ENCODE peak calls at places on chromosomes 12 and 14, in seven cellular contexts. B is adipocyte, M is tibial artery, N is SK-N-SH, Y is neural progenitor cell, I is uterus, T is ovary. Q is an unnamed sample. For H3K36me3, the result is how much of the 10 kb centered on the place peaks cover.

GRCh38 chr12:124698211-124698997 is 131.0 kb upstream of the NCOR2 start:
- DNase-seq in T (no peak), Y (no peak), N (no peak), B (peak), I (no peak), M (no peak), Q (no peak)

GRCh38 chr12:2795291-2796186 is 769 bp downstream of the FKBP4 start:
- DNase-seq in T (peak), B (peak), M (peak), Y (peak), N (peak), I (peak), Q (peak)

GRCh38 chr12:27554421-27555186 is 30.6 kb downstream of the PPFIBP1 start:
- DNase-seq in N (no peak), Y (no peak), B (no peak), M (peak), T (peak), I (peak), Q (no peak)

GRCh38 chr12:57465030-57465746 is 5.6 kb downstream of the GLI1 start:
- DNase-seq in T (no peak), M (no peak), I (no peak), N (no peak), Y (no peak), B (no peak), Q (no peak)

GRCh38 chr14:89284368-89285058 is 132.5 kb downstream of the FOXN3 start:
- DNase-seq in B (peak), N (no peak), T (no peak), M (no peak), Y (no peak), I (no peak), Q (no peak)

GRCh38 chr14:75257241-75257640 is 21.4 kb upstream of the FOS start:
- DNase-seq in T (no peak), B (no peak), N (no peak), I (no peak), M (no peak), Y (no peak), Q (no peak)

GRCh38 chr12:61504396-61505115 is 755.6 kb upstream of the USP15 start:
- DNase-seq in M (no peak), Y (no peak), N (no peak), T (no peak), I (no peak), B (no peak), Q (no peak)

GRCh38 chr12:62758216-62758615 is 176.7 kb downstream of the PPM1H start:
- DNase-seq in T (no peak), I (no peak), B (peak), Y (no peak), M (no peak), N (no peak), Q (no peak)

GRCh38 chr14:94043111-94043755 is 17.1 kb downstream of the OTUB2 start:
- DNase-seq in Y (no peak), M (no peak), B (no peak), N (no peak), I (no peak), T (no peak), Q (no peak)

GRCh38 chr14:88518592-88519512 is 36.0 kb downstream of the PTPN21 start:
- DNase-seq in M (no peak), I (no peak), T (no peak), Y (no peak), B (peak), N (no peak), Q (no peak)

GRCh38 chr14:72457641-72458040 is 436.3 kb downstream of the DPF3 start:
- DNase-seq in T (no peak), Y (no peak), M (no peak), N (no peak), B (peak), I (no peak), Q (no peak)

GRCh38 chr12:4705824-4706223 is 14.4 kb upstream of the GALNT8 start:
- DNase-seq in I (no peak), B (no peak), N (no peak), M (no peak), Y (no peak), T (no peak), Q (no peak)

GRCh38 chr12:12901158-12901791 is 9.9 kb downstream of the GPRC5A start:
- DNase-seq in I (peak), M (peak), N (no peak), Y (peak), B (peak), T (peak), Q (no peak)

GRCh38 chr14:95046711-95047681 is 110.3 kb downstream of the DICER1 start:
- DNase-seq in B (peak), Y (no peak), I (peak), T (no peak), M (no peak), N (no peak), Q (no peak)

GRCh38 chr12:64389154-64389553 is 1.4 kb downstream of the C12orf56 start:
- DNase-seq in N (no peak), T (no peak), M (no peak), I (no peak), B (no peak), Y (no peak), Q (no peak)

GRCh38 chr12:64383675-64384074 is 6.9 kb downstream of the C12orf56 start:
- DNase-seq in I (no peak), Y (no peak), N (no peak), B (no peak), M (no peak), T (no peak), Q (no peak)

GRCh38 chr12:64387201-64387816 is 3.2 kb downstream of the C12orf56 start:
- DNase-seq in T (no peak), N (no peak), M (no peak), I (no peak), B (no peak), Y (no peak), Q (no peak)

GRCh38 chr12:64385019-64385418 is 5.5 kb downstream of the C12orf56 start:
- DNase-seq in Y (no peak), B (no peak), N (no peak), I (no peak), M (no peak), T (no peak), Q (no peak)

DNA sequence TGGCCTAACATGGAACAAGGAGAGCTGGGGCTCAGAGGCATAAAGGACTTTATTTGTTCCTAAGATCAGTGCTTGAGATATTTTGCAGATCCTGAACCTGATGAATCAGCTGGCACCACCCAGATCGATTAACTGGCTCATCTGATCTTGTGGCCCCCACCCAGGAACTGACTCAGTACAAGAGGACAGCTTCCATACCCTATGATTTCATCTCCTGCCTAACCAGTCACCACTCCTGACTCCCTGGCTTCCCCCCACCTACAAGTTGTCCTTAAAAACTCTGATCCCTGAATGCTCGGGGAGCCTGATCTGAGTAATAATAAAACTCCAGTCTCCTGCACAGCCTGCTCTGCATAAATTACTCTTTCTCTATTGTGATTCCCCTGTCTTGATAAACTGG is 5.1 kb downstream of the C12orf56 start:
- DNase-seq in T (no peak), I (no peak), Y (no peak), B (no peak), M (no peak), N (no peak), Q (no peak)
- H3K36me3 ChIP-seq in T (under half), I (under half), Y (under half), B (under half), M (under half), N (under half), Q (under half)

DNA sequence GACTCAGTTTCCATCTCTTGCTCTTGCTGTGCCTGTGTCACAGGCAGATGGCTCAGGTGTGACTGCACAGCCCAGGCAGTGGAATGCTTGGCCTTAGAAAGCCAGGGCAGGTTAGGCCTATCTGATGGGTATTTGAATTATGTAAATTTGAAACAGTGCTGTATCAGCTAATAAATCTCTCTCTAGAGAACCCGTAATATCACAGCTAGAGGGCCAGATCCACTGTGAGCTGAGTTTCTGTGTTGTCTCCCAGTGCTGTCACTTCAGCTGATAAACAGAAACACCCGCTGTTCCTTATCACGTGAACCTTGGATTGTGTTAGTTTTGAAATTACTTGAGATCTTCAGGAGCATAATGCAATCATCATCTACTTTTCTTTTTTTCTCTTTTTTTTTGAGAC is 21.5 kb upstream of the ALDH2 start:
- DNase-seq in T (no peak), I (no peak), N (no peak), Y (no peak), M (no peak), B (no peak), Q (no peak)
- H3K36me3 ChIP-seq in T (under half), I (under half), N (under half), Y (under half), M (half or more), B (under half), Q (under half)

GRCh38 chr14:67646136-67646535 is 26.4 kb downstream of the ARG2 start:
- DNase-seq in I (no peak), N (no peak), M (no peak), B (no peak), Y (no peak), T (no peak), Q (no peak)
- H3K36me3 ChIP-seq in I (under half), N (under half), M (half or more), B (half or more), Y (under half), T (under half), Q (half or more)

DNA sequence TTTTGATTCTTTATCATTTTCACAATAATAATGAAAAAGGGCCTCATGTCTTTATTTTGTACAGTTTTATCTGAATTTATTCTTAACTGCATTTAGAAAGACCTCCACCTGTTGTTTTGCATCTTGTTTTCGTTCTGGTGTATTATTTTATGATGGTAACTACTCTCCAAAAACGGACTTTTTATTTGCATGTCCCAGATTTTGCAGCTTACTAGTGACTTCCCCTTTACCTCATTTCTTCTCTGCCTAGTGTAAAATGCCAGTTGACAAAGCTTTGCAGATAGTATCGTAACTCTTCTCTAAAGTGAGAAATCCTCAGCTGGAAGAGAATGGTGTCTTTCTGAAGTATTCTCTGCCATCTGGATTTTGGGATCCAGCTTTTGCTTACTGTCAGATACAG is 17.2 kb downstream of the PEX5 start:
- DNase-seq in I (no peak), T (no peak), Y (no peak), B (no peak), N (no peak), M (no peak), Q (no peak)
- H3K36me3 ChIP-seq in I (under half), T (under half), Y (under half), B (half or more), N (half or more), M (half or more), Q (half or more)

GRCh38 chr12:120175537-120175936 is 19.0 kb downstream of the GCN1 start:
- DNase-seq in B (no peak), T (no peak), N (no peak), I (no peak), M (no peak), Y (no peak), Q (no peak)
- H3K36me3 ChIP-seq in B (half or more), T (under half), N (half or more), I (under half), M (half or more), Y (under half), Q (half or more)